ENCODE peak calls at places on chromosomes 11 and 22, in four cellular contexts. W is HCT116, D is HepG2, N is K562. M is an unnamed sample. For H3K36me3, the result is how much of the 10 kb centered on the place peaks cover.

GRCh38 chr22:50284479-50284878 is 14.3 kb upstream of the MAPK11 start:
- DNase-seq in W (no peak), D (no peak), N (no peak), M (no peak)

GRCh38 chr22:21937041-21937820 is 15.4 kb downstream of the PPM1F start:
- DNase-seq in W (no peak), D (no peak), N (no peak), M (no peak)

GRCh38 chr11:130145975-130146776 is 13.4 kb upstream of the ST14 start:
- DNase-seq in N (no peak), W (peak), D (peak), M (no peak)

GRCh38 chr11:39374963-39375698 is 2084.3 kb downstream of the LRRC4C start:
- DNase-seq in W (peak), D (peak), N (peak), M (peak)

GRCh38 chr22:46054091-46054877 is 77.3 kb upstream of the WNT7B start:
- DNase-seq in N (no peak), W (no peak), D (no peak), M (no peak)

GRCh38 chr11:128502736-128503135 is 84.6 kb downstream of the ETS1 start:
- DNase-seq in N (no peak), W (no peak), D (no peak), M (no peak)

GRCh38 chr11:126891556-126892217 is 108.9 kb downstream of the KIRREL3 start:
- DNase-seq in D (no peak), W (no peak), N (no peak), M (no peak)

GRCh38 chr11:15035283-15035682 is 38.1 kb upstream of the CALCB start:
- DNase-seq in W (no peak), D (no peak), N (no peak), M (no peak)

GRCh38 chr22:48205790-48206189 is 1443.3 kb downstream of the TBC1D22A start:
- DNase-seq in W (no peak), D (no peak), N (no peak), M (no peak)

GRCh38 chr11:14065153-14065552 is 102.6 kb downstream of the SPON1 start:
- DNase-seq in D (no peak), N (no peak), W (no peak), M (no peak)

GRCh38 chr22:37930270-37930951 is 23.0 kb downstream of the C22orf23 start:
- DNase-seq in D (no peak), W (no peak), N (peak), M (no peak)

GRCh38 chr22:42190274-42190673 is 59.7 kb upstream of the CYP2D6 start:
- DNase-seq in N (no peak), W (no peak), D (peak), M (no peak)

GRCh38 chr11:70548976-70549375 is 150.6 kb downstream of the CTTN start:
- DNase-seq in D (no peak), N (peak), W (no peak), M (no peak)
- H3K36me3 ChIP-seq in D (under half), N (under half), W (under half), M (under half)

GRCh38 chr11:61129608-61130523 is 27.6 kb downstream of the CD5 start:
- DNase-seq in D (peak), N (peak), W (peak), M (peak)
- TF ChIP-seq TCF7L2 in D (no peak), N (peak), W (no peak), M (no peak)

GRCh38 chr22:19239464-19239863 is 52.1 kb downstream of the CLTCL1 start:
- DNase-seq in D (no peak), N (peak), W (no peak), M (no peak)

GRCh38 chr22:19240813-19241592 is 50.5 kb downstream of the CLTCL1 start:
- DNase-seq in D (no peak), N (no peak), W (no peak), M (no peak)

GRCh38 chr22:19241593-19241906 is 50.0 kb downstream of the CLTCL1 start:
- DNase-seq in N (no peak), W (no peak), D (no peak), M (no peak)

GRCh38 chr22:19244600-19245352 is 46.7 kb downstream of the CLTCL1 start:
- DNase-seq in D (no peak), W (no peak), N (peak), M (no peak)

GRCh38 chr22:19242699-19243098 is 48.8 kb downstream of the CLTCL1 start:
- DNase-seq in W (no peak), N (no peak), D (no peak), M (no peak)
- TF ChIP-seq REST in W (no peak), N (no peak), D (no peak), M (no peak)

GRCh38 chr22:25347752-25348102 is 128.3 kb downstream of the CRYBB2 start:
- DNase-seq in N (no peak), D (no peak), W (no peak), M (no peak)
- H3K36me3 ChIP-seq in N (under half), D (under half), W (under half), M (under half)

GRCh38 chr11:95101935-95102334 is 12.3 kb downstream of the ENDOD1 start:
- DNase-seq in N (no peak), D (no peak), W (no peak), M (no peak)

GRCh38 chr11:95108159-95108611 is 18.5 kb downstream of the ENDOD1 start:
- DNase-seq in N (no peak), D (no peak), W (no peak), M (no peak)

GRCh38 chr11:95104916-95105315 is 15.3 kb downstream of the ENDOD1 start:
- DNase-seq in N (no peak), W (no peak), D (no peak), M (no peak)

GRCh38 chr11:95100856-95101507 is 11.3 kb downstream of the ENDOD1 start:
- DNase-seq in N (no peak), D (no peak), W (no peak), M (no peak)

DNA sequence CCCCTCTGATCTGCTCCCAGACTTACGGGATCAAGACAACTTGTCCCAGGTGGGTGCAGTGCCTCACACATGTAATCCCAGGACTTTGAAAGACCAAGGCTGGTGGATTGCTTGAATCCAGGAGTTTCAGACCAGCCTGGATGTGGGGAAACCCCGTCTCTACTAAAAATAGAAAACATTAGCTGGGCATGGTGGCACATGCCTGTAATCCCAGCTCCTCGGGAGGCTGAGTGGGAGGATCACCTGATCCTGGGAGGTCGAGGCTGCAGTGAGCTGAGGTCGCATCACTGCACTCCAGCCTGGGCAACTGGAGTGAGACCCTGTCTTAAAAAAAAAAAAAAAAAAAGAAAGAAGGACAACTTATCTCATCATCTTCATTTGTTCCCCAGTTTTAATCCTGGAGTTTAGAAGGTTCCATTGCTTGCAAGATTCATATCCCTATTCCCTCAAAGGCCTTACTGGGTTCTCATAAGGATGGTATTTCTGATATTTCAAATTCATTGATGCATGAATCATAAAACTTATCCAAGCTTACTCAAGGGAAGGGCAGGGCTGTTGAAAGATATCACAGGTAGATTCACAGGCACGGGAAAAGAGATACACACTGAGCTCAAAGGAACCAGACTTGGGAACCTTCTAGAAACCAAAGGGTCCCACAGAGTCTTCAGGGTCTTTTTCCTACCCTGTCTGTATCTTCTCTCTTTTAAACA is 14.6 kb downstream of the ENDOD1 start:
- DNase-seq in D (no peak), N (no peak), W (no peak), M (no peak)
- TF ChIP-seq TCF7L2 in D (no peak), N (no peak), W (no peak), M (no peak)

DNA sequence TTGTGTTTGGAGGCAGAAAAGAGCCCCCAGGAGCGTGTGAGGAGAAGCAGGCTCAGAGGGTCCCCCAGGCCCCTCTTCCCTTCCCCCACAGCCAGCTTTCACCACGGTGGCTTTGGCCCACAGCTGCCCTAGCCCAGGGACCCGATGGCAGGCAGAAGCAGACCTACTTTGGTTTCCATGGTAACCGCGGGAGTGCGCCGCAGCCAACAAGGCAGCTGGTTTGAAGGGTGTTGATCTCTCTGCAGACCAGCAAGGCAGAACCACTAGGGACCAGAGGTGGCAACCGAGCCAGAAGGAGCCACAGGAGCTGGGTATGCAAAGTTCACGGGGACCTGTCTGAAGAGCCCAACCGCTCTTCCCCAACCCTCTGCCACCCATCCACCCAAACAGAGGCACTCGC is 69.4 kb downstream of the BUD13 start:
- DNase-seq in W (no peak), N (no peak), D (no peak), M (no peak)
- TF ChIP-seq REST in W (no peak), N (no peak), D (no peak), M (no peak)

DNA sequence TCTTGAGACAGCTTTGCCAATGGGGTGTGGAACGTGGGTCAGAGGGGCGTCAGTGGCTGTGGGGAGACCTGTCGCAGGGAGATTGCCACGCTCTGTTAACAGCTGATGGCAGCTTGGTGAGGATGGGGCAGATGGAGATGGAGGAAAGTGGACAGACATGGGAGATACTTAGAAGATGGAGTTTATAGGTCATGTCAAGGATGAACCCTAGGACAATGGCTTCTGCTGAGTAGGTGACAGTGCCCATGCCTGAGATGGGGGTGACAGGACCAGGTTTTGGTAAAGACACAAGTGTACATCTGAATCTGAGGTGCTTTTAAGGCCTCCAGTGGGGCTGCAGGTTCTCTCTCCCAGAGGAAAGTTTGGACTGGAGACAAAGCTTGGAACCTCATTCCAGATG is 51.5 kb upstream of the ACCSL start:
- DNase-seq in N (no peak), D (no peak), W (no peak), M (no peak)
- H3K36me3 ChIP-seq in N (under half), D (under half), W (under half), M (under half)

DNA sequence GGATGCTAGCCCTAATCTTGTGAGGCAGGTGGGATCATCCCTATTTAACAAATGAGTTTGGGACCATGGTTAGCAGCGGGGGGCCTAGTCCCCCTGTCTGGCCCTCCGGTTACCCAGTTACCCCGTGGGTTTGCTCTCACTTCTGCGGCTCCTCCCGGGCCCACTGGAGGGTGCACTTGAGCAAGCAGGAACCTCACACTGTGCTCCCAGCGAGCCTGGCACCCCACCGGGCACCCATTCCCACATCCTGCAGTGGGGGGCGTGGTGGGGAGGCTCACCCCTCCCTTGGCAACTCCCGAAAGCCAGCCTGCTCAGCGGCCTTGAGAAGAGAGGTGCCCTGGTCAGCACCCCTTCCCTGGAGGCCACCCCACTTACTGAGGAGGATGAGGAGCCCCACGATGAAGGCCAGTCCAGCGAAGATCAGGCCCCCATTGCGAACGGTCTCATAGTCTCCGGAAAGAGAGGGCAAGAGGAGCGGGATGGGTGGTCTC is 2.5 kb downstream of the FXYD2 start:
- DNase-seq in W (no peak), D (no peak), N (peak), M (no peak)
- TF ChIP-seq TCF7L2 in W (no peak), D (no peak), N (no peak), M (no peak)

DNA sequence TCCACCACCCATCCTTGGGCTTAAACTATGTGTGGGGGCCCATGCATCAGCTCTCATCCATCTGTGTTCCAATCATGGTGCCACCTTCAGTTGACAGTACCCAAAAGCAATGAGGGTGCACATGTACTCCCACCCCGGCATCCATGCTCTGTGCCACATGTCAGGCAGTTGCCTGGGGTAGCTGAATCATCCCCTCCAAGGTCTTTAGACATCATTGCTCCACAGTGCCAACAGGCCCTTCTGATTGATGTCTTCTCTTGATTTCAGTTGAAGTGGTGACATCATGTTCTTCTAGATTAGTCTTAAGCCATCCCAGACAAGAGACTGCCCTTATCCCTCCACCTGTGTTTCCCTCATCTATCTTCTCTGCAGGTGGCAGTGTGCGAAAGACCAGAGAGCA is 42.5 kb downstream of the TMPRSS5 start:
- DNase-seq in N (peak), W (no peak), D (no peak), M (no peak)
- TF ChIP-seq REST in N (no peak), W (no peak), D (no peak), M (no peak)

M was measured in Panc1.